ENCODE peak calls at places on chromosome 21, in eight cellular contexts. V is fibroblast of the conjunctiva; R is aorta; Q is Daoy; I is stimulated activated CD8-positive, alpha-beta memory T cell treated with anti-CD3 and anti-CD28 coated beads, Interleukin-2, amount 100 ng/mL, for 1 hour; B is uterus; Z is left ventricle myocardium superior; L is iPS-NIHi11. H is an unnamed sample.

GRCh38 chr21:17451364-17451869 is 61.4 kb upstream of the CXADR start:
- DNase-seq in V (peak), R (no peak), Q (peak), I (no peak), B (peak), Z (no peak), L (no peak), H (no peak)

GRCh38 chr21:43333301-43334062 is 93.4 kb downstream of the SIK1 start:
- DNase-seq in V (no peak), R (no peak), Q (peak), I (no peak), B (peak), Z (peak), L (peak), H (no peak)

GRCh38 chr21:26719750-26720149 is 125.5 kb downstream of the ADAMTS1 start:
- DNase-seq in V (no peak), R (no peak), Q (peak), I (no peak), B (no peak), Z (peak), L (no peak), H (no peak)

GRCh38 chr21:30351534-30351933 is 3.1 kb upstream of the KRTAP23-1 start:
- DNase-seq in V (no peak), R (no peak), Q (no peak), I (no peak), B (no peak), Z (no peak), L (no peak), H (no peak)

GRCh38 chr21:26115346-26115745 is 55.2 kb downstream of the APP start:
- DNase-seq in V (no peak), R (no peak), Q (peak), I (no peak), B (no peak), Z (no peak), L (no peak), H (no peak)

GRCh38 chr21:31988492-31989285 is 115.9 kb downstream of the HUNK start:
- DNase-seq in V (no peak), R (no peak), Q (peak), I (no peak), B (no peak), Z (no peak), L (no peak), H (no peak)

GRCh38 chr21:35578831-35579470 is 481.4 kb downstream of the SETD4 start:
- DNase-seq in V (no peak), R (no peak), Q (no peak), I (no peak), B (no peak), Z (no peak), L (no peak), H (no peak)

GRCh38 chr21:45973475-45974072 is 8.0 kb upstream of the COL6A1 start:
- DNase-seq in V (peak), R (peak), Q (peak), I (peak), B (peak), Z (peak), L (peak), H (peak)

GRCh38 chr21:33490991-33491372 is 534 bp downstream of the DNAJC28 start:
- DNase-seq in V (no peak), R (no peak), Q (no peak), I (no peak), B (no peak), Z (no peak), L (no peak), H (no peak)

GRCh38 chr21:41703857-41704501 is 62.9 kb downstream of the RIPK4 start:
- DNase-seq in V (no peak), R (no peak), Q (no peak), I (no peak), B (no peak), Z (no peak), L (no peak), H (no peak)

GRCh38 chr21:30882907-30883597 is 1.7 kb upstream of the KRTAP11-1 start:
- DNase-seq in V (no peak), R (no peak), Q (peak), I (no peak), B (no peak), Z (no peak), L (no peak), H (no peak)

GRCh38 chr21:36509966-36510742 is 30.2 kb upstream of the CLDN14 start:
- DNase-seq in V (no peak), R (no peak), Q (no peak), I (no peak), B (no peak), Z (no peak), L (peak), H (no peak)

GRCh38 chr21:27269646-27270045 is 302.8 kb upstream of the ADAMTS5 start:
- DNase-seq in V (peak), R (no peak), Q (peak), I (no peak), B (no peak), Z (no peak), L (peak), H (no peak)

GRCh38 chr21:46038871-46039397 is 57.4 kb downstream of the COL6A1 start:
- DNase-seq in V (peak), R (peak), Q (peak), I (no peak), B (peak), Z (peak), L (no peak), H (no peak)

GRCh38 chr21:33680870-33681269 is 38.6 kb downstream of the ITSN1 start:
- DNase-seq in V (no peak), R (no peak), Q (no peak), I (no peak), B (no peak), Z (no peak), L (no peak), H (no peak)

GRCh38 chr21:38984982-38985422 is 179.3 kb downstream of the ETS2 start:
- DNase-seq in V (peak), R (no peak), Q (peak), I (no peak), B (no peak), Z (no peak), L (no peak), H (no peak)

GRCh38 chr21:29382029-29382654 is 83.4 kb downstream of the BACH1 start:
- DNase-seq in V (no peak), R (no peak), Q (peak), I (no peak), B (no peak), Z (no peak), L (peak), H (no peak)

GRCh38 chr21:44498965-44499560 is 40.9 kb downstream of the KRTAP10-1 start:
- DNase-seq in V (no peak), R (peak), Q (no peak), I (no peak), B (no peak), Z (no peak), L (no peak), H (no peak)

GRCh38 chr21:39681257-39681656 is 63.7 kb upstream of the IGSF5 start:
- DNase-seq in V (peak), R (no peak), Q (no peak), I (no peak), B (no peak), Z (no peak), L (no peak), H (no peak)

GRCh38 chr21:17050646-17051045 is 462.2 kb upstream of the CXADR start:
- DNase-seq in V (no peak), R (no peak), Q (no peak), I (no peak), B (no peak), Z (no peak), L (no peak), H (no peak)

GRCh38 chr21:31351438-31351837 is 7.4 kb upstream of the TIAM1 start:
- DNase-seq in V (peak), R (no peak), Q (peak), I (no peak), B (no peak), Z (no peak), L (peak), H (no peak)

GRCh38 chr21:36134820-36135390 is at the start of gene CBR3:
- DNase-seq in V (no peak), R (peak), Q (peak), I (no peak), B (peak), Z (peak), L (peak), H (no peak)

GRCh38 chr21:15343066-15343465 is 278.3 kb upstream of the NRIP1 start:
- DNase-seq in V (no peak), R (no peak), Q (no peak), I (no peak), B (no peak), Z (no peak), L (no peak), H (no peak)

GRCh38 chr21:37837381-37837780 is 78.9 kb downstream of the KCNJ6 start:
- DNase-seq in V (no peak), R (no peak), Q (no peak), I (no peak), B (no peak), Z (no peak), L (no peak), H (no peak)

GRCh38 chr21:35084869-35085268 is 35.8 kb upstream of the RUNX1 start:
- DNase-seq in V (peak), R (no peak), Q (peak), I (no peak), B (no peak), Z (no peak), L (no peak), H (no peak)

GRCh38 chr21:34298797-34299539 is 64.8 kb upstream of the KCNE2 start:
- DNase-seq in V (no peak), R (no peak), Q (no peak), I (no peak), B (no peak), Z (no peak), L (no peak), H (no peak)

GRCh38 chr21:15289246-15289645 is 224.4 kb upstream of the NRIP1 start:
- DNase-seq in V (no peak), R (no peak), Q (no peak), I (no peak), B (no peak), Z (no peak), L (no peak), H (no peak)

GRCh38 chr21:26777166-26777565 is 68.0 kb downstream of the ADAMTS1 start:
- DNase-seq in V (no peak), R (no peak), Q (no peak), I (no peak), B (no peak), Z (no peak), L (no peak), H (no peak)

GRCh38 chr21:41611966-41612606 is 104.1 kb upstream of the TMPRSS2 start:
- DNase-seq in V (no peak), R (peak), Q (peak), I (no peak), B (no peak), Z (no peak), L (peak), H (no peak)

GRCh38 chr21:41374867-41375533 is 13.2 kb downstream of the MX2 start:
- DNase-seq in V (no peak), R (peak), Q (no peak), I (no peak), B (peak), Z (no peak), L (no peak), H (no peak)

GRCh38 chr21:25929859-25930520 is 195.2 kb downstream of the GABPA start:
- DNase-seq in V (no peak), R (no peak), Q (no peak), I (no peak), B (no peak), Z (no peak), L (no peak), H (no peak)

GRCh38 chr21:42118901-42119300 is 47.8 kb downstream of the UMODL1 start:
- DNase-seq in V (no peak), R (peak), Q (no peak), I (no peak), B (no peak), Z (no peak), L (no peak), H (no peak)

GRCh38 chr21:33036430-33037162 is 10.9 kb downstream of the OLIG2 start:
- DNase-seq in V (no peak), R (no peak), Q (peak), I (peak), B (no peak), Z (peak), L (no peak), H (no peak)

GRCh38 chr21:36859744-36860501 is 106.5 kb downstream of the HLCS start:
- DNase-seq in V (no peak), R (peak), Q (peak), I (peak), B (peak), Z (peak), L (peak), H (no peak)

GRCh38 chr21:31566611-31567010 is 92.9 kb upstream of the SOD1 start:
- DNase-seq in V (no peak), R (peak), Q (no peak), I (no peak), B (no peak), Z (no peak), L (no peak), H (no peak)

GRCh38 chr21:34179204-34179935 is 106.0 kb downstream of the MRPS6 start:
- DNase-seq in V (no peak), R (no peak), Q (no peak), I (no peak), B (no peak), Z (no peak), L (peak), H (no peak)